ENCODE peak calls at places on chromosome 7, in four cellular contexts. H is mesenchymal stem cell, K is H9, C is H1. V is an unnamed sample.

GRCh38 chr7:88759216-88759955 is at the start of gene ZNF804B:
- DNase-seq in K (peak), H (no peak), C (peak), V (no peak)

GRCh38 chr7:86925221-86925620 is 134.2 kb downstream of the ELAPOR2 start:
- DNase-seq in C (no peak), K (no peak), H (no peak), V (no peak)

GRCh38 chr7:47887016-47887640 is 61.1 kb downstream of the PKD1L1 start:
- DNase-seq in H (no peak), C (peak), K (no peak), V (no peak)

GRCh38 chr7:83849135-83849534 is 200.2 kb upstream of the SEMA3E start:
- DNase-seq in C (no peak), H (no peak), K (no peak), V (no peak)

GRCh38 chr7:30754315-30754877 is 2.5 kb downstream of the INMT start:
- DNase-seq in C (no peak), H (no peak), K (no peak), V (no peak)

GRCh38 chr7:102284891-102285540 is 1.7 kb upstream of the SH2B2 start:
- DNase-seq in C (no peak), H (no peak), K (no peak), V (no peak)

GRCh38 chr7:17689361-17689760 is 250.9 kb downstream of the SNX13 start:
- DNase-seq in K (no peak), C (no peak), H (no peak), V (no peak)

GRCh38 chr7:39950473-39951155 is 558 bp downstream of the CDK13 start:
- DNase-seq in K (no peak), H (peak), C (peak), V (peak)

GRCh38 chr7:27346531-27347260 is 104.1 kb downstream of the EVX1 start:
- DNase-seq in C (no peak), H (peak), K (peak), V (peak)

GRCh38 chr7:50826371-50827172 is 43.9 kb upstream of the GRB10 start:
- DNase-seq in C (no peak), H (peak), K (no peak), V (no peak)

GRCh38 chr7:14850039-14850438 is 52.5 kb downstream of the DGKB start:
- DNase-seq in C (no peak), K (no peak), H (no peak), V (no peak)

GRCh38 chr7:12949060-12950045 is 261.9 kb downstream of the ARL4A start:
- DNase-seq in C (no peak), H (peak), K (no peak), V (no peak)

GRCh38 chr7:156179872-156180390 is 367.7 kb upstream of the SHH start:
- DNase-seq in H (no peak), K (no peak), C (no peak), V (no peak)

GRCh38 chr7:2069472-2069860 is 163.3 kb downstream of the MAD1L1 start:
- DNase-seq in C (no peak), H (no peak), K (no peak), V (no peak)

GRCh38 chr7:78695826-78696225 is 757.6 kb downstream of the MAGI2 start:
- DNase-seq in K (no peak), H (no peak), C (no peak), V (no peak)

GRCh38 chr7:40572810-40573470 is 438.1 kb downstream of the SUGCT start:
- DNase-seq in C (no peak), H (peak), K (no peak), V (no peak)

GRCh38 chr7:88311675-88312036 is 5.0 kb upstream of the STEAP4 start:
- DNase-seq in H (no peak), K (no peak), C (no peak), V (no peak)

GRCh38 chr7:78510580-78511188 is 712.1 kb downstream of the PHTF2 start:
- DNase-seq in K (peak), H (peak), C (no peak), V (no peak)

GRCh38 chr7:50707607-50708006 is 75.1 kb downstream of the GRB10 start:
- DNase-seq in C (no peak), K (no peak), H (no peak), V (no peak)

GRCh38 chr7:486216-486743 is 33.4 kb downstream of the PDGFA start:
- DNase-seq in H (no peak), K (no peak), C (no peak), V (no peak)

GRCh38 chr7:69994907-69995542 is 396.8 kb downstream of the AUTS2 start:
- DNase-seq in K (no peak), C (no peak), H (no peak), V (no peak)

GRCh38 chr7:155810607-155811559 is 1.4 kb downstream of the SHH start:
- DNase-seq in C (no peak), H (no peak), K (no peak), V (no peak)

GRCh38 chr7:129875745-129876411 is 76.9 kb downstream of the UBE2H start:
- DNase-seq in K (no peak), C (no peak), H (peak), V (no peak)

GRCh38 chr7:157133304-157133703 is 5.4 kb upstream of the UBE3C start:
- DNase-seq in H (no peak), C (no peak), K (no peak), V (no peak)

GRCh38 chr7:45173596-45174327 is 16.2 kb downstream of the RAMP3 start:
- DNase-seq in H (no peak), C (no peak), K (no peak), V (no peak)

GRCh38 chr7:107154826-107155225 is 14.0 kb upstream of the HBP1 start:
- DNase-seq in H (no peak), C (no peak), K (no peak), V (peak)

GRCh38 chr7:45268013-45268412 is 110.4 kb downstream of the RAMP3 start:
- DNase-seq in K (no peak), C (no peak), H (no peak), V (no peak)

GRCh38 chr7:83857691-83858090 is 208.8 kb upstream of the SEMA3E start:
- DNase-seq in C (no peak), K (no peak), H (no peak), V (no peak)

GRCh38 chr7:130560972-130561371 is 69.1 kb downstream of the MEST start:
- DNase-seq in C (no peak), H (peak), K (no peak), V (peak)

GRCh38 chr7:36851382-36851781 is 127.1 kb upstream of the AOAH start:
- DNase-seq in K (no peak), C (no peak), H (no peak), V (no peak)

GRCh38 chr7:134122980-134123379 is 4.2 kb upstream of the LRGUK start:
- DNase-seq in H (no peak), K (no peak), C (no peak), V (no peak)

GRCh38 chr7:26284995-26285632 is 6.5 kb upstream of the SNX10 start:
- DNase-seq in K (no peak), C (no peak), H (no peak), V (peak)

GRCh38 chr7:131231381-131232220 is 96.1 kb upstream of the MKLN1 start:
- DNase-seq in C (no peak), K (no peak), H (peak), V (no peak)

GRCh38 chr7:93226310-93226709 is at the start of gene HEPACAM2:
- DNase-seq in H (no peak), K (no peak), C (no peak), V (no peak)

GRCh38 chr7:12303096-12303495 is 92.0 kb downstream of the TMEM106B start:
- DNase-seq in K (no peak), C (no peak), H (no peak), V (peak)

GRCh38 chr7:17005277-17005676 is 123.5 kb upstream of the AGR3 start:
- DNase-seq in K (no peak), C (no peak), H (no peak), V (no peak)

GRCh38 chr7:2719007-2719406 is 31.0 kb downstream of the AMZ1 start:
- DNase-seq in C (peak), K (peak), H (no peak), V (no peak)

DNA sequence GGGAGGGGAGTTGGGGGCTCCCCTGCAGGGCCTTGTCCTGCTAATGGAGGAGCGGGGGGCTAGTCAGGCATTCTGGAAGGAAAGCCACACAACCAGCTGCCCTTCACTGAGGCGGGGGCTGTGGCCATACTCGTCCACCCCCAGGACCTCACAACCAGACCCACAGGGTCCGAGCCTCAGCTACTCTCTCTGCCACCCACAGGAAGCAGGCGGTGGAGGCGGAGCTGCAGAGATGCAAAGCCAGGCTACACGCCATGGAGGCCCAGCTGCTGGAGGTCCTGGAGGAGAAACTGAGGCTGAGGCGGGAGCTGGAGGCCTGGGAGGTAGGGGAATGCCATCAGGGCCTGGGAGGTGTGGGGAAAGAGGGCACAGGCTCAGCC is 3.1 kb downstream of the ABHD11 start:
- DNase-seq in C (no peak), H (no peak), K (no peak), V (no peak)
- H2BK5ac ChIP-seq in C (no peak), H (no peak), K (no peak), V (no peak)

DNA sequence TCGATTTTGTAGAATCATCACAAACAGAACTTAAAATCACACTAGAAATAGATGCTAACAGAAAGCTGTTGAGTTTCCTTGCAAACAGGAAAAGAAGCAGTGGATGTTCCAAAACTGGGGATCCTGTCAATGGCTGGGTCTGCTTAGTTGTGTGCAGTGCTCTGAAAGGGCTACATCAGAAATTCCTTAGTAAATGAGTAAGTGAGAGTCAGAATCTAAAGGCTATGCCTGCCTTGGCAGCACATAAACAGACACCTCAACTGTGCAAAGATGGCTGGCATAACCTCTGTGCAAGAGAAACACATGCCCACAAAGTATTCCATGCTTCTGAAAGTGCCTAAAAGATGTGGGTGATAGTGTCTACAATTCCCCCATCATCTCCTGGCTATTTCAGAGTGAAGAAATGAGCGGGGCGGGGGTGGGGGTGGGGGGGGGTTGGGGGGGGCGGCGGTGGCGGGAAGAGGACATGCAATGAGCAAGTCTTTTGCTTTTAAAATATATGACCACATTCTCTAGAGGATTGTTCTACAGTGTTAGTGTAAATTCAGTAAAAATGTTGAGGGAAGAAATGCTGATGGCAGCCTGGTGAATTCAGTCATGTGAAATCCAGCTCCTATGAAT is 138.1 kb upstream of the LAMB4 start:
- DNase-seq in K (no peak), C (no peak), H (no peak), V (no peak)
- H2BK5ac ChIP-seq in K (no peak), C (no peak), H (no peak), V (no peak)

GRCh38 chr7:117666019-117666418 is 186.2 kb downstream of the CFTR start:
- DNase-seq in K (no peak), C (no peak), H (peak), V (peak)

GRCh38 chr7:117666689-117667088 is 186.9 kb downstream of the CFTR start:
- DNase-seq in K (no peak), H (no peak), C (no peak), V (no peak)

GRCh38 chr7:117665393-117665792 is 185.6 kb downstream of the CFTR start:
- DNase-seq in C (no peak), K (no peak), H (no peak), V (peak)

GRCh38 chr7:117669818-117670217 is 190.0 kb downstream of the CFTR start:
- DNase-seq in K (no peak), H (no peak), C (no peak), V (no peak)

DNA sequence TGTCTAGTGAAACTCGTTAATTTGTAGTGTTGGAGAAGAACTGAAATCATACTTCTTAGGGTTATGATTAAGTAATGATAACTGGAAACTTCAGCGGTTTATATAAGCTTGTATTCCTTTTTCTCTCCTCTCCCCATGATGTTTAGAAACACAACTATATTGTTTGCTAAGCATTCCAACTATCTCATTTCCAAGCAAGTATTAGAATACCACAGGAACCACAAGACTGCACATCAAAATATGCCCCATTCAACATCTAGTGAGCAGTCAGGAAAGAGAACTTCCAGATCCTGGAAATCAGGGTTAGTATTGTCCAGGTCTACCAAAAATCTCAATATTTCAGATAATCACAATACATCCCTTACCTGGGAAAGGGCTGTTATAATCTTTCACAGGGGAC is 187.6 kb downstream of the CFTR start:
- DNase-seq in K (no peak), C (no peak), H (peak), V (no peak)
- H2BK5ac ChIP-seq in K (no peak), C (no peak), H (no peak), V (no peak)

GRCh38 chr7:33799766-33800165 is 105.6 kb upstream of the BMPER start:
- DNase-seq in C (no peak), H (no peak), K (no peak), V (peak)
- H2BK5ac ChIP-seq in C (no peak), H (no peak), K (no peak), V (no peak)

GRCh38 chr7:22697322-22697859 is 29.6 kb upstream of the IL6 start:
- DNase-seq in C (no peak), K (no peak), H (no peak), V (peak)

GRCh38 chr7:22698762-22699161 is 28.2 kb upstream of the IL6 start:
- DNase-seq in H (no peak), C (no peak), K (no peak), V (peak)

GRCh38 chr7:22700559-22701002 is 26.4 kb upstream of the IL6 start:
- DNase-seq in K (no peak), H (peak), C (no peak), V (no peak)

GRCh38 chr7:22697897-22698645 is 28.9 kb upstream of the IL6 start:
- DNase-seq in H (no peak), K (no peak), C (no peak), V (peak)

DNA sequence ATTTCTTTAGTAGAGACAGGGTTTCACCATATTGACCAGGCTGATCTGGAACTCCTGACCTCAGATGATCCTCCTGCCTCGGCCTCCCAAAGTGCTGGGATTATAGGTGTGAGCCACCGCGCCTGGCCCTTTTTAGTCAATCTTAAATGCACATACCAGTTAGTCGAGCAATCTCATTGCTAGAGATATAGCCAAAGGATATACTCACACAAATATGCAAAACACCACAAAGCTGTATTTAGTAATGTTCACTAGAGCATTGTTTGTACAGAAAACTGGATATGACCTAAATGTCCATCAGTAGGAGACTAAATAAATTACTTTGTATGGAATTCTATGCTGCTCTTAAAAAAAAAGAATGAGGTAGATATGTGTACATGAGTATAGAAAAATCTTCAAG is 24.5 kb upstream of the IL6 start:
- DNase-seq in H (no peak), C (no peak), K (no peak), V (no peak)
- H2BK5ac ChIP-seq in H (no peak), C (peak), K (no peak), V (no peak)

GRCh38 chr7:55507743-55508142 is 64.6 kb downstream of the VOPP1 start:
- DNase-seq in K (no peak), C (no peak), H (no peak), V (no peak)

GRCh38 chr7:55505259-55505658 is 67.0 kb downstream of the VOPP1 start:
- DNase-seq in C (no peak), K (no peak), H (no peak), V (no peak)

GRCh38 chr7:55510621-55511020 is 61.7 kb downstream of the VOPP1 start:
- DNase-seq in K (no peak), H (no peak), C (no peak), V (no peak)

GRCh38 chr7:55509322-55509721 is 63.0 kb downstream of the VOPP1 start:
- DNase-seq in C (no peak), H (peak), K (no peak), V (peak)

DNA sequence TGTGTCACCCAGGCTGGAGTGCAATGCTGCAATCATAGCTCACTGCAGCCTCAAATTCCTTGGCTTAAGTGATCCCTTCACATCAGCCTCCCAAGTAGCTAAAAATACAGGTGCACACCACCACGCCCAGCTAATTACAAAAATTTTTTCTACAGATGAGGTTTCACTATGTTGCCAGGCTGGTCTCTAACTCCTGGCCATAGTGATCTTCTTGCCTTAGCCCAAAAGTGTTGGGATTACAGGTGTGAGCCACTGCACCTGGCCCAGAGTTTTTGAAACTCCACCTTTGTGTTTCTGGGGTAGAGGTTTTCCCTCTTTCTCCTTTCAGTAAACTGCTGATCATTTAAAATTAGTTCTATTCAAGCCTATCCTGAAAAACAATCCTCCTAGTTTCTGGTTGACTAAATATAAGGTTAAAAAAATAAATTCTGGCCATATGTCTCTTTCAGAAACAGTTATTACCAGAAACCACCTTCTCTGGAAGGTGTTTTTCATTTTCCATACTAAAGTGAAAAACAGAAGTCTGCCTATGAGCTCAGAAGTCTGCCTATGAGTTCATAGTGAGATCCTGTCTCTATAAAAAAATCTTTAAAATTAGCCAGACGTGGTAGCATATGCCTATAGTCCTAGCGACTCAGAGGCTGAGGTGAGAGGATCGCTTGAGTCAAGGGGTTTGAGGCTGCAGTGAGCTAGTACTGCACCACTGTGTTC is 63.8 kb downstream of the VOPP1 start:
- DNase-seq in H (no peak), K (no peak), C (no peak), V (peak)
- H2BK5ac ChIP-seq in H (no peak), K (no peak), C (no peak), V (no peak)

V was measured in trophoblast cell.